ENCODE peak calls at places on chromosomes 7 and 10, in eight cellular contexts. W, F, B, C, P, I, Q and J are unnamed samples.

GRCh38 chr10:130492266-130492934 is 356.2 kb downstream of the GLRX3 start:
- DNase-seq in F (no peak), B (no peak), Q (no peak), W (no peak), P (no peak), C (no peak), I (no peak), J (no peak)

GRCh38 chr7:121605297-121605640 is 209.2 kb upstream of the FAM3C start:
- DNase-seq in P (no peak), W (no peak), C (no peak), B (peak; percentile 6), F (peak; percentile 7), Q (no peak), I (peak; percentile 46), J (no peak)

GRCh38 chr7:87599336-87599735 is 1.3 kb downstream of the ABCB1 start:
- DNase-seq in Q (no peak), I (no peak), C (peak; percentile 48), P (no peak), B (no peak), W (no peak), F (no peak), J (no peak)

GRCh38 chr7:41164440-41164839 is 538.5 kb downstream of the INHBA start:
- DNase-seq in F (no peak), Q (no peak), B (peak; percentile 58), I (no peak), P (no peak), W (no peak), C (no peak), J (no peak)

GRCh38 chr10:80410122-80410521 is 1.8 kb downstream of the PRXL2A start:
- DNase-seq in P (no peak), C (no peak), B (no peak), F (no peak), I (no peak), W (peak; percentile 64), Q (no peak), J (no peak)

GRCh38 chr7:44305564-44306507 is 19.6 kb downstream of the CAMK2B start:
- DNase-seq in P (no peak), C (no peak), B (no peak), F (no peak), Q (no peak), W (no peak), I (no peak), J (no peak)

GRCh38 chr7:86644282-86645173 is 819 bp downstream of the GRM3 start:
- DNase-seq in B (no peak), W (no peak), C (no peak), I (no peak), F (no peak), P (no peak), Q (peak; percentile 46), J (peak; percentile 38)

GRCh38 chr10:88528196-88528595 is 54.9 kb downstream of the RNLS start:
- DNase-seq in P (no peak), F (no peak), Q (no peak), C (no peak), B (no peak), W (no peak), I (no peak), J (no peak)

GRCh38 chr10:3330687-3331086 is 158.1 kb upstream of the PITRM1 start:
- DNase-seq in Q (no peak), P (peak; percentile 16), F (peak; percentile 79), C (peak; percentile 80), I (peak; percentile 85), W (no peak), B (peak; percentile 83), J (no peak)

GRCh38 chr7:64101943-64102655 is 56.9 kb downstream of the ZNF727 start:
- DNase-seq in Q (no peak), F (no peak), P (no peak), I (no peak), B (no peak), W (no peak), C (no peak), J (no peak)

GRCh38 chr10:80196270-80196949 is 8.9 kb downstream of the ANXA11 start:
- DNase-seq in C (peak; percentile 82), B (peak; percentile 61), I (peak; percentile 96), Q (no peak), P (no peak), W (peak; percentile 40), F (no peak), J (no peak)

GRCh38 chr7:20220824-20221547 is 3.8 kb upstream of the MACC1 start:
- DNase-seq in F (peak; percentile 98), P (peak; percentile 86), I (peak; percentile 87), C (no peak), B (peak; percentile 97), W (no peak), Q (no peak), J (no peak)

GRCh38 chr10:114370199-114370598 is 34.1 kb downstream of the AFAP1L2 start:
- DNase-seq in W (no peak), I (no peak), P (no peak), B (no peak), F (no peak), Q (no peak), C (no peak), J (no peak)

GRCh38 chr7:24279512-24279911 is 4.5 kb upstream of the NPY start:
- DNase-seq in Q (no peak), W (no peak), B (no peak), P (no peak), I (no peak), C (no peak), F (no peak), J (no peak)

GRCh38 chr7:73940701-73941238 is 79.8 kb downstream of the TMEM270 start:
- DNase-seq in P (no peak), B (no peak), C (no peak), I (no peak), F (no peak), Q (no peak), W (no peak), J (no peak)

GRCh38 chr7:149880871-149881301 is 7.1 kb downstream of the ATP6V0E2 start:
- DNase-seq in F (no peak), B (no peak), W (no peak), C (peak; percentile 82), I (no peak), Q (no peak), P (no peak), J (no peak)

GRCh38 chr7:91288208-91288824 is 24.1 kb downstream of the FZD1 start:
- DNase-seq in W (peak; percentile 41), I (peak; percentile 12), B (no peak), C (no peak), F (no peak), P (no peak), Q (peak; percentile 29), J (peak; percentile 62)

GRCh38 chr7:1385809-1386622 is 73.3 kb downstream of the MICALL2 start:
- DNase-seq in I (no peak), P (no peak), W (no peak), B (no peak), F (no peak), Q (no peak), C (no peak), J (no peak)

GRCh38 chr10:132209978-132210530 is 23.3 kb downstream of the DPYSL4 start:
- DNase-seq in C (no peak), Q (no peak), W (no peak), F (no peak), I (no peak), B (no peak), P (no peak), J (peak; percentile 11)

GRCh38 chr10:117860823-117861222 is 185.9 kb downstream of the RAB11FIP2 start:
- DNase-seq in B (peak; percentile 1), P (peak; percentile 3), C (no peak), W (peak; percentile 5), I (no peak), F (no peak), Q (no peak), J (no peak)

GRCh38 chr7:73941836-73942551 is 81.0 kb downstream of the TMEM270 start:
- DNase-seq in C (no peak), P (peak; percentile 40), F (no peak), Q (no peak), I (peak; percentile 52), W (peak; percentile 85), B (peak; percentile 18), J (no peak)

DNA sequence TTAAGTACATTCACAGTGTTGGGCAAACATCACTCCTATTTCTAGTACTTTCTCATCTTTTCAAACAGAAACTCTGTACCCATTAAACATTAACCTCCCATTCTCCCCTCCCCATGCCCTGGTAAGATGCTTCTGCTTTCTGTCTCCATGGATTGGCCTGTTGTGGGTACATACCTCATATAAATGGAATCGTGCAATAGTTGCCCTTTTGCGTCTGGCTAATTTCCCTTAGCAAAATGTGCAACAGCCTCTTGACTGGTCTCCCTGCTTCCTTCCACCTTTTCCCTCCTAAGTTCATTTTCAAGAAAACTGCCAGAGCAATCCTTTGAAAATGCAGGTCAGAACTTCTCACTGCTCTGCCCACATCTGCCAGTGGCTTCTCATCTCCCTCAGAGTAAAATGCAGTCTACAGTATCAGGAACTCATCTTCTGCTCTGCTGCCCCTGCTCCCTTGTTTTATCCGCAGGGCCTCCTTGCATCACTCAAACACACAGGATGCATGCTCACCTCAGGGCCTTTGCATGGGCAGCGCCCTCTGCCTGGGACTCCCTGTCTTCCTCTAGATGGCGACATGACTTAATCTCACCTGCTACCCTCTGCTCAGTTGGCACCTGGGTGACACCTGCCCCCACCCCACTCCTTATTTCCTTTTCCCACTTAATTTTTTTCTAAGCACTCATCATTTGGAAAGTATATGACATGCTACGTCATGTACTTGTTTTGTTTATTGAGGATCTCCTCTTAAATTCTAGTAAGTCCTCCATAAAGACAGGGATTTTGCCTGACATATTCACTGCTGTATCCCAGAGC is 44.3 kb upstream of the ECHDC3 start:
- DNase-seq in C (no peak), W (no peak), F (no peak), B (no peak), Q (no peak), I (no peak), P (no peak), J (no peak)
- TF ChIP-seq CTCF in C (no peak), W (no peak), F (no peak), B (no peak), Q (no peak), I (no peak), P (no peak), J (no peak)

GRCh38 chr7:63012633-63013183 is 985.9 kb upstream of the ZNF722 start:
- DNase-seq in I (no peak), C (no peak), P (no peak), W (no peak), B (no peak), Q (no peak), F (no peak), J (no peak)

GRCh38 chr7:63009771-63010170 is 988.9 kb upstream of the ZNF722 start:
- DNase-seq in Q (no peak), P (no peak), I (no peak), C (no peak), W (no peak), F (no peak), B (no peak), J (no peak)

GRCh38 chr7:63008366-63008765 is 990.3 kb upstream of the ZNF722 start:
- DNase-seq in I (no peak), Q (no peak), F (no peak), C (no peak), B (no peak), W (no peak), P (no peak), J (no peak)
- TF ChIP-seq CTCF in I (no peak), Q (no peak), F (no peak), C (no peak), B (no peak), W (no peak), P (no peak), J (no peak)

GRCh38 chr7:6433814-6434630 is 13.7 kb downstream of the DAGLB start:
- DNase-seq in W (no peak), Q (no peak), F (no peak), B (no peak), C (no peak), P (no peak), I (no peak), J (no peak)
- TF ChIP-seq CTCF in W (no peak), Q (no peak), F (no peak), B (no peak), C (no peak), P (no peak), I (no peak), J (no peak)

GRCh38 chr7:30159698-30160143 is 24.9 kb downstream of the MTURN start:
- DNase-seq in P (no peak), Q (peak; percentile 15), W (no peak), I (peak; percentile 50), F (peak; percentile 23), C (peak; percentile 80), B (peak; percentile 45), J (no peak)
- TF ChIP-seq CTCF in P (peak; percentile 7), Q (no peak), W (no peak), I (no peak), F (peak; percentile 32), C (no peak), B (peak; percentile 20), J (peak; percentile 19)